ENCODE peak calls at places on chromosomes 5 and 9, in five cellular contexts. H is right lobe of liver, S is HCT116, R is transverse colon, V is gastrocnemius medialis. O is an unnamed sample.

GRCh38 chr5:133611357-133612020 is 852 bp downstream of the FSTL4 start:
- DNase-seq in H (no peak), S (no peak), R (no peak), V (no peak), O (no peak)

GRCh38 chr9:83701769-83702168 is 6.0 kb downstream of the UBQLN1 start:
- DNase-seq in H (no peak), S (no peak), R (no peak), V (no peak), O (no peak)

GRCh38 chr9:35516481-35516880 is 26.6 kb downstream of the RUSC2 start:
- DNase-seq in H (no peak), S (no peak), R (no peak), V (no peak), O (no peak)

GRCh38 chr5:97143715-97144114 is 1.3 kb upstream of the LIX1 start:
- DNase-seq in H (no peak), S (no peak), R (no peak), V (no peak), O (no peak)

GRCh38 chr9:91900057-91900816 is 49.8 kb downstream of the ROR2 start:
- DNase-seq in H (no peak), S (no peak), R (no peak), V (no peak), O (no peak)

GRCh38 chr5:33968133-33969005 is 16.1 kb downstream of the SLC45A2 start:
- DNase-seq in H (no peak), S (no peak), R (no peak), V (no peak), O (no peak)

GRCh38 chr5:171365351-171365750 is 22.3 kb upstream of the NPM1 start:
- DNase-seq in H (no peak), S (no peak), R (no peak), V (no peak), O (no peak)

GRCh38 chr5:141650851-141651727 is at the start of gene FCHSD1:
- DNase-seq in H (peak), S (peak), R (peak), V (peak), O (peak)

GRCh38 chr9:4550777-4551476 is 60.7 kb downstream of the SLC1A1 start:
- DNase-seq in H (no peak), S (no peak), R (no peak), V (no peak), O (no peak)

GRCh38 chr5:4413996-4414395 is 726.1 kb upstream of the ADAMTS16 start:
- DNase-seq in H (no peak), S (no peak), R (no peak), V (no peak), O (no peak)

GRCh38 chr5:145587308-145588071 is 247.7 kb downstream of the PRELID2 start:
- DNase-seq in H (no peak), S (peak), R (no peak), V (no peak), O (no peak)

GRCh38 chr5:79297661-79298060 is 61.7 kb downstream of the JMY start:
- DNase-seq in H (no peak), S (no peak), R (no peak), V (no peak), O (no peak)

GRCh38 chr5:44546283-44546682 is 157.1 kb upstream of the FGF10 start:
- DNase-seq in H (no peak), S (no peak), R (no peak), V (no peak), O (no peak)

GRCh38 chr5:53478411-53479044 is 1.9 kb upstream of the FST start:
- DNase-seq in H (peak), S (peak), R (peak), V (no peak), O (peak)

GRCh38 chr9:90915693-90916092 is 114.1 kb downstream of the SYK start:
- DNase-seq in H (no peak), S (no peak), R (peak), V (no peak), O (peak)

GRCh38 chr5:174935854-174936474 is 211.6 kb downstream of the MSX2 start:
- DNase-seq in H (peak), S (peak), R (peak), V (peak), O (peak)

GRCh38 chr5:75450069-75450468 is 61.4 kb downstream of the CERT1 start:
- DNase-seq in H (no peak), S (no peak), R (no peak), V (no peak), O (no peak)

GRCh38 chr5:133114166-133114932 is 62.5 kb downstream of the HSPA4 start:
- DNase-seq in H (no peak), S (no peak), R (no peak), V (no peak), O (no peak)

GRCh38 chr5:77266291-77266690 is 55.8 kb downstream of the PDE8B start:
- DNase-seq in H (no peak), S (no peak), R (no peak), V (no peak), O (no peak)

GRCh38 chr9:33227013-33227398 is 13.0 kb upstream of the SPINK4 start:
- DNase-seq in H (peak), S (no peak), R (peak), V (no peak), O (no peak)

GRCh38 chr5:162473051-162473714 is 405.6 kb downstream of the GABRG2 start:
- DNase-seq in H (no peak), S (no peak), R (no peak), V (no peak), O (no peak)

GRCh38 chr5:175059687-175060194 is 335.4 kb downstream of the MSX2 start:
- DNase-seq in H (peak), S (peak), R (no peak), V (no peak), O (peak)

GRCh38 chr5:135211083-135211790 is 177.2 kb upstream of the PITX1 start:
- DNase-seq in H (no peak), S (no peak), R (no peak), V (no peak), O (no peak)

GRCh38 chr5:126947146-126948010 is 83.0 kb downstream of the MARCHF3 start:
- DNase-seq in H (no peak), S (no peak), R (no peak), V (no peak), O (no peak)

DNA sequence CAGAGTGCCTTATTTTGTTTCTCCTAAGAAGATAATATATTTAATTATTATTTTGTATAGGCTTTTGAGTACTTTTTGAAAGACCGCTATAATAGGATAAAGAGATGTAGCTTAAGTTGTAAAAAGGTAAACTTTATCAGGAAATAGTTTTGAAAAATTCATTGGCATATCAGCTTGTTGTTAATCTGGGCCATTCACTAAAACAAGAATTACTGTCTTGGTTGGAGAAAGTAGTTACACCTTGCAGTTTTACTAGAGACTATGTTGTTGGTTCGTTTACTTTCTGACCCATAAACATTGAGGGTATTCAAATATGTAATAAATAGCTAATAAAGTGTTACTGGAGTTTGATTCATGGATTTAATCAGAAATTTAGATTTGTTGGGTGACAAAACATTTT is 33.7 kb downstream of the TNPO1 start:
- DNase-seq in H (no peak), S (no peak), R (no peak), V (no peak), O (no peak)
- H3K4me3 ChIP-seq in H (no peak), S (no peak), R (peak), V (peak), O (peak)

GRCh38 chr9:97982719-97983523 is at the start of gene ANP32B:
- DNase-seq in H (peak), S (peak), R (peak), V (peak), O (peak)
- TF ChIP-seq POLR2A in H (peak), S (no peak), R (peak), V (peak), O (peak)

GRCh38 chr5:119080975-119081374 is 10.1 kb downstream of the DMXL1 start:
- DNase-seq in H (no peak), S (no peak), R (no peak), V (no peak), O (no peak)
- H3K4me3 ChIP-seq in H (no peak), S (no peak), R (no peak), V (no peak), O (no peak)

GRCh38 chr9:114357911-114358328 is 28.3 kb downstream of the ORM2 start:
- DNase-seq in H (no peak), S (no peak), R (no peak), V (no peak), O (no peak)
- TF ChIP-seq POLR2A in H (no peak), S (no peak), R (no peak), V (no peak), O (no peak)

GRCh38 chr5:168987540-168988300 is 313.2 kb downstream of the SLIT3 start:
- DNase-seq in H (peak), S (peak), R (peak), V (no peak), O (peak)
- H3K4me3 ChIP-seq in H (no peak), S (no peak), R (no peak), V (no peak), O (no peak)

GRCh38 chr9:133030317-133031129 is at the start of gene GTF3C5:
- DNase-seq in H (peak), S (peak), R (peak), V (peak), O (peak)
- TF ChIP-seq POLR2A in H (peak), S (peak), R (peak), V (peak), O (no peak)

GRCh38 chr9:120868339-120868675 is 8.7 kb downstream of the PHF19 start:
- DNase-seq in H (no peak), S (no peak), R (no peak), V (no peak), O (no peak)
- H3K4me3 ChIP-seq in H (peak), S (peak), R (peak), V (peak), O (peak)

DNA sequence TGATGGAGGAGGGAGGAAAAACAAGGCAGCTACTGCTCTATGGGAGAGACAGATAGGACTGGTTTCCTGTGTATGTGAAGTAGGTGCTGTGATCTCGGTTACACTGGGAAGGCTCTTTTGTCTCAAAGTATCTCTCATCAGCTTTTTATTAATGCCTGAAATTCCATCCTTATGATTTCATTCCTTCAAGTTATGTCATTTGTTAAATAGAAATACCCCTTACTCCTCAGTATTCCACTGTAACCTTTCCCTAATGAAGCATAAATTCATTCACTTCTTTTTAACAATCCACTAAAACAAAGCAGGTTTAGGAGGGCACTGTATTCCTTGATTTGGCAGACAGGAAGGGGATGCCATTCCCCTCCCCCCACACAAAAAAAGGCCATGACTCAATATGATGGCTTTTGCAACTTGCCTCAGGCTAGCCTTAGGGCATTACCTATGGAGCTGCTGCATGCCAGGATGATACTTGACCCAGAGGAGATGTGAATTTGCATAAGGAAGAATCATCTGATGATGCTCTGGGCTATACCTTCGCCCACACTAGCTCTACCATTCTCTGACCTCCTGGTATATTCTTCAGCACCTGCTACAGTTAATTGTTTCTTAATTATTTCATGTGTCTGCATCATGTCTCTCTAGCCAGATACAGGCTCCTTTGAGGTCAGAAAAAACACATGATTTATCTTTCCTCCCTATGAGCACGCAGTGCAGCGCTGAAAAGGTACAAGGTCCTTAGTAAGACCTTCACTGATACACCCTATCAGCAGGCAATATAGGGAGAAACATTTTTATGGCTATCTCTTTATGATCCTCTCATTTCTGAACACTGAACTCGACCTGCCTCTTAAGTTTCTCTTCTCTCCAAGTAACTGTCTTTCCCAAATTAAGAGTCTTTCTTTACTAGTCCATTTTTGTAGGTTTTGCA is 26.3 kb downstream of the NR3C1 start:
- DNase-seq in H (no peak), S (peak), R (no peak), V (no peak), O (no peak)
- TF ChIP-seq POLR2A in H (no peak), S (no peak), R (no peak), V (no peak), O (no peak)

DNA sequence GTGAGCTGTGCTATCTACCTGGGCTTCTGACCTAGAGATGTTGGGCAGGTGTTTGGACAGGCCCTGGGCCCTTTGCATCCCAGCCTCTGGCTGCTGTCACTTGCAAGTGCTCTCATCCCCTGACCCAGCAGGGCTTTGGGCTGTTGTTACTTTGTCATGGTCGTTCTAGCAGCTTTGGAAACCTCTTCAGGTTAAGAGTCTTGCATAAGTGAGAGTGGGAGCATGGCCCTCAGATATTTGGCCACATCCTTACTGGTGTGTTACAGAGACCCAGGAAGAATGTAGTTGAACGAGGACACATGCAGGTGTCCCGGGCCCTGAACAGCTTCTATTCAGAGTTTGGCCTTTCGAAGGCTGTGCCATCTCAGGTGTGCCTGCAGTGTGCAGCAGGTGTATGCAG is 4.5 kb downstream of the TENT4A start:
- DNase-seq in H (no peak), S (no peak), R (no peak), V (no peak), O (peak)
- H3K4me3 ChIP-seq in H (no peak), S (no peak), R (no peak), V (no peak), O (no peak)

GRCh38 chr5:139745800-139746690 is 49.6 kb upstream of the PSD2 start:
- DNase-seq in H (peak), S (peak), R (peak), V (peak), O (peak)

GRCh38 chr5:139745121-139745799 is 50.3 kb upstream of the PSD2 start:
- DNase-seq in H (no peak), S (peak), R (no peak), V (no peak), O (no peak)

GRCh38 chr5:139747583-139748504 is 47.8 kb upstream of the PSD2 start:
- DNase-seq in H (peak), S (no peak), R (peak), V (no peak), O (no peak)

GRCh38 chr5:139748505-139748826 is 47.1 kb upstream of the PSD2 start:
- DNase-seq in H (no peak), S (no peak), R (no peak), V (no peak), O (no peak)

GRCh38 chr5:139746691-139747582 is 48.7 kb upstream of the PSD2 start:
- DNase-seq in H (peak), S (no peak), R (peak), V (no peak), O (no peak)
- TF ChIP-seq POLR2A in H (no peak), S (no peak), R (no peak), V (no peak), O (no peak)